ENCODE peak calls at places on chromosome 11, in eight cellular contexts. One of them, this sample, is unnamed.

GRCh38 chr11:62856333-62856910 is 17.0 kb upstream of the WDR74 start:
- DNase-seq in mucosa of descending colon: no peak
- DNase-seq in astrocyte of the spinal cord: peak; percentile 28
- DNase-seq in H7: no peak
- DNase-seq in HCT116: no peak
- DNase-seq in K562: no peak
- DNase-seq in GM23338: no peak
- DNase-seq in cardiac fibroblast: no peak
- DNase-seq in this sample: no peak

GRCh38 chr11:126082251-126083109 is 19.8 kb upstream of the CDON start:
- DNase-seq in HCT116: no peak
- DNase-seq in cardiac fibroblast: no peak
- DNase-seq in GM23338: peak; percentile 67
- DNase-seq in H7: peak; percentile 83
- DNase-seq in astrocyte of the spinal cord: no peak
- DNase-seq in K562: no peak
- DNase-seq in mucosa of descending colon: no peak
- DNase-seq in this sample: peak; percentile 77

GRCh38 chr11:119433369-119433749 is 10.4 kb upstream of the THY1 start:
- DNase-seq in GM23338: no peak
- DNase-seq in HCT116: no peak
- DNase-seq in astrocyte of the spinal cord: no peak
- DNase-seq in K562: no peak
- DNase-seq in cardiac fibroblast: peak; percentile 36
- DNase-seq in mucosa of descending colon: no peak
- DNase-seq in H7: no peak
- DNase-seq in this sample: no peak

GRCh38 chr11:75815345-75815983 is 454 bp downstream of the UVRAG start:
- DNase-seq in H7: peak; percentile 79
- DNase-seq in astrocyte of the spinal cord: peak; percentile 52
- DNase-seq in mucosa of descending colon: peak; percentile 74
- DNase-seq in GM23338: peak; percentile 78
- DNase-seq in K562: no peak
- DNase-seq in HCT116: no peak
- DNase-seq in cardiac fibroblast: no peak
- DNase-seq in this sample: peak; percentile 83

GRCh38 chr11:35917676-35918075 is 26.2 kb upstream of the LDLRAD3 start:
- DNase-seq in cardiac fibroblast: no peak
- DNase-seq in GM23338: no peak
- DNase-seq in mucosa of descending colon: no peak
- DNase-seq in H7: no peak
- DNase-seq in HCT116: no peak
- DNase-seq in astrocyte of the spinal cord: no peak
- DNase-seq in K562: no peak
- DNase-seq in this sample: peak; percentile 20

GRCh38 chr11:32838505-32839274 is 9.0 kb downstream of the PRRG4 start:
- DNase-seq in cardiac fibroblast: no peak
- DNase-seq in mucosa of descending colon: no peak
- DNase-seq in GM23338: no peak
- DNase-seq in H7: no peak
- DNase-seq in K562: no peak
- DNase-seq in astrocyte of the spinal cord: no peak
- DNase-seq in HCT116: no peak
- DNase-seq in this sample: no peak

GRCh38 chr11:27754035-27755017 is 54.1 kb upstream of the BDNF start:
- DNase-seq in mucosa of descending colon: no peak
- DNase-seq in GM23338: no peak
- DNase-seq in K562: no peak
- DNase-seq in cardiac fibroblast: no peak
- DNase-seq in astrocyte of the spinal cord: peak; percentile 93
- DNase-seq in H7: no peak
- DNase-seq in HCT116: no peak
- DNase-seq in this sample: no peak

GRCh38 chr11:74070713-74071506 is 62.0 kb upstream of the UCP3 start:
- DNase-seq in K562: peak; percentile 31
- DNase-seq in H7: no peak
- DNase-seq in astrocyte of the spinal cord: peak; percentile 31
- DNase-seq in GM23338: no peak
- DNase-seq in mucosa of descending colon: no peak
- DNase-seq in cardiac fibroblast: no peak
- DNase-seq in HCT116: no peak
- DNase-seq in this sample: no peak

GRCh38 chr11:76788661-76789442 is 5.7 kb downstream of the TSKU start:
- DNase-seq in cardiac fibroblast: no peak
- DNase-seq in H7: peak; percentile 52
- DNase-seq in mucosa of descending colon: peak; percentile 84
- DNase-seq in astrocyte of the spinal cord: no peak
- DNase-seq in K562: no peak
- DNase-seq in GM23338: no peak
- DNase-seq in HCT116: peak; percentile 85
- DNase-seq in this sample: peak; percentile 77

GRCh38 chr11:104451193-104451592 is 287.2 kb upstream of the PDGFD start:
- DNase-seq in mucosa of descending colon: no peak
- DNase-seq in astrocyte of the spinal cord: no peak
- DNase-seq in K562: no peak
- DNase-seq in HCT116: no peak
- DNase-seq in GM23338: peak; percentile 14
- DNase-seq in H7: no peak
- DNase-seq in cardiac fibroblast: peak; percentile 30
- DNase-seq in this sample: no peak

GRCh38 chr11:68575025-68575665 is 109.2 kb upstream of the GAL start:
- DNase-seq in H7: no peak
- DNase-seq in astrocyte of the spinal cord: no peak
- DNase-seq in HCT116: no peak
- DNase-seq in K562: no peak
- DNase-seq in mucosa of descending colon: no peak
- DNase-seq in cardiac fibroblast: peak; percentile 10
- DNase-seq in GM23338: no peak
- DNase-seq in this sample: no peak

GRCh38 chr11:78112588-78113275 is 26.7 kb downstream of the ALG8 start:
- DNase-seq in HCT116: no peak
- DNase-seq in astrocyte of the spinal cord: no peak
- DNase-seq in GM23338: no peak
- DNase-seq in mucosa of descending colon: no peak
- DNase-seq in cardiac fibroblast: no peak
- DNase-seq in H7: no peak
- DNase-seq in K562: no peak
- DNase-seq in this sample: no peak

GRCh38 chr11:72778535-72779494 is 15.0 kb downstream of the STARD10 start:
- DNase-seq in GM23338: no peak
- DNase-seq in H7: no peak
- DNase-seq in astrocyte of the spinal cord: no peak
- DNase-seq in mucosa of descending colon: peak; percentile 68
- DNase-seq in HCT116: no peak
- DNase-seq in cardiac fibroblast: no peak
- DNase-seq in K562: no peak
- DNase-seq in this sample: peak; percentile 53

GRCh38 chr11:72781063-72781312 is 12.9 kb downstream of the STARD10 start:
- DNase-seq in HCT116: no peak
- DNase-seq in H7: no peak
- DNase-seq in K562: no peak
- DNase-seq in cardiac fibroblast: no peak
- DNase-seq in GM23338: peak; percentile 53
- DNase-seq in mucosa of descending colon: no peak
- DNase-seq in astrocyte of the spinal cord: no peak
- DNase-seq in this sample: peak; percentile 74

GRCh38 chr11:72781313-72782080 is 12.3 kb downstream of the STARD10 start:
- DNase-seq in HCT116: no peak
- DNase-seq in cardiac fibroblast: no peak
- DNase-seq in astrocyte of the spinal cord: no peak
- DNase-seq in GM23338: peak; percentile 66
- DNase-seq in H7: peak; percentile 97
- DNase-seq in mucosa of descending colon: peak; percentile 78
- DNase-seq in K562: peak; percentile 86
- DNase-seq in this sample: peak; percentile 82

GRCh38 chr11:72779495-72780128 is 14.2 kb downstream of the STARD10 start:
- DNase-seq in GM23338: no peak
- DNase-seq in cardiac fibroblast: no peak
- DNase-seq in astrocyte of the spinal cord: no peak
- DNase-seq in HCT116: no peak
- DNase-seq in mucosa of descending colon: peak; percentile 33
- DNase-seq in K562: no peak
- DNase-seq in H7: no peak
- DNase-seq in this sample: no peak

GRCh38 chr11:72780291-72781062 is 13.4 kb downstream of the STARD10 start:
- DNase-seq in astrocyte of the spinal cord: no peak
- DNase-seq in cardiac fibroblast: no peak
- DNase-seq in K562: no peak
- DNase-seq in mucosa of descending colon: peak; percentile 49
- DNase-seq in HCT116: no peak
- DNase-seq in H7: peak; percentile 72
- DNase-seq in GM23338: no peak
- DNase-seq in this sample: peak; percentile 51
- H3K4me3 ChIP-seq in astrocyte of the spinal cord: peak overlapping the region; percentile 37
- H3K4me3 ChIP-seq in cardiac fibroblast: peak overlapping the region; percentile 43
- H3K4me3 ChIP-seq in K562: peak overlapping the region; percentile 43
- H3K4me3 ChIP-seq in mucosa of descending colon: peak overlapping the region; percentile 72
- H3K4me3 ChIP-seq in HCT116: peak overlapping the region; percentile 79
- H3K4me3 ChIP-seq in H7: peak overlapping the region; percentile 57
- H3K4me3 ChIP-seq in GM23338: peak overlapping the region; percentile 79
- H3K4me3 ChIP-seq in this sample: peak overlapping the region; percentile 69

GRCh38 chr11:19788435-19788834 is 75.8 kb downstream of the NAV2 start:
- DNase-seq in K562: no peak
- DNase-seq in mucosa of descending colon: no peak
- DNase-seq in cardiac fibroblast: no peak
- DNase-seq in astrocyte of the spinal cord: no peak
- DNase-seq in HCT116: no peak
- DNase-seq in H7: no peak
- DNase-seq in GM23338: no peak
- DNase-seq in this sample: peak; percentile 26

GRCh38 chr11:19789840-19790710 is 77.4 kb downstream of the NAV2 start:
- DNase-seq in K562: no peak
- DNase-seq in GM23338: no peak
- DNase-seq in cardiac fibroblast: peak; percentile 89
- DNase-seq in HCT116: no peak
- DNase-seq in H7: no peak
- DNase-seq in astrocyte of the spinal cord: peak; percentile 59
- DNase-seq in mucosa of descending colon: peak; percentile 59
- DNase-seq in this sample: no peak

GRCh38 chr11:19790831-19791552 is 78.4 kb downstream of the NAV2 start:
- DNase-seq in GM23338: peak; percentile 93
- DNase-seq in HCT116: no peak
- DNase-seq in H7: peak; percentile 70
- DNase-seq in K562: no peak
- DNase-seq in mucosa of descending colon: peak; percentile 85
- DNase-seq in cardiac fibroblast: no peak
- DNase-seq in astrocyte of the spinal cord: no peak
- DNase-seq in this sample: peak; percentile 85

GRCh38 chr11:19786644-19787043 is 74.0 kb downstream of the NAV2 start:
- DNase-seq in HCT116: no peak
- DNase-seq in cardiac fibroblast: no peak
- DNase-seq in astrocyte of the spinal cord: no peak
- DNase-seq in GM23338: no peak
- DNase-seq in H7: no peak
- DNase-seq in mucosa of descending colon: peak; percentile 43
- DNase-seq in K562: no peak
- DNase-seq in this sample: no peak

GRCh38 chr11:19789245-19789644 is 76.6 kb downstream of the NAV2 start:
- DNase-seq in mucosa of descending colon: no peak
- DNase-seq in GM23338: no peak
- DNase-seq in K562: no peak
- DNase-seq in cardiac fibroblast: no peak
- DNase-seq in HCT116: no peak
- DNase-seq in astrocyte of the spinal cord: no peak
- DNase-seq in H7: no peak
- DNase-seq in this sample: no peak
- H3K4me3 ChIP-seq in mucosa of descending colon: no peak overlapping the region
- H3K4me3 ChIP-seq in GM23338: no peak overlapping the region
- H3K4me3 ChIP-seq in K562: no peak overlapping the region
- H3K4me3 ChIP-seq in cardiac fibroblast: no peak overlapping the region
- H3K4me3 ChIP-seq in HCT116: no peak overlapping the region
- H3K4me3 ChIP-seq in astrocyte of the spinal cord: no peak overlapping the region
- H3K4me3 ChIP-seq in H7: no peak overlapping the region
- H3K4me3 ChIP-seq in this sample: no peak overlapping the region

GRCh38 chr11:20668844-20669832 is at the start of gene NELL1:
- DNase-seq in K562: no peak
- DNase-seq in H7: peak; percentile 84
- DNase-seq in astrocyte of the spinal cord: no peak
- DNase-seq in GM23338: peak; percentile 68
- DNase-seq in cardiac fibroblast: no peak
- DNase-seq in HCT116: no peak
- DNase-seq in mucosa of descending colon: no peak
- DNase-seq in this sample: peak; percentile 81
- H3K4me3 ChIP-seq in K562: no peak within 1 kb of the TSS
- H3K4me3 ChIP-seq in H7: peak within 1 kb of the TSS; percentile 60
- H3K4me3 ChIP-seq in astrocyte of the spinal cord: no peak within 1 kb of the TSS
- H3K4me3 ChIP-seq in GM23338: peak within 1 kb of the TSS; percentile 77
- H3K4me3 ChIP-seq in cardiac fibroblast: peak within 1 kb of the TSS; percentile 3
- H3K4me3 ChIP-seq in HCT116: no peak within 1 kb of the TSS
- H3K4me3 ChIP-seq in mucosa of descending colon: no peak within 1 kb of the TSS
- H3K4me3 ChIP-seq in this sample: peak within 1 kb of the TSS; percentile 78

GRCh38 chr11:114367244-114367957 is 32.9 kb downstream of the C11orf71 start:
- DNase-seq in HCT116: no peak
- DNase-seq in astrocyte of the spinal cord: no peak
- DNase-seq in cardiac fibroblast: no peak
- DNase-seq in H7: no peak
- DNase-seq in K562: no peak
- DNase-seq in mucosa of descending colon: no peak
- DNase-seq in GM23338: no peak
- DNase-seq in this sample: no peak

GRCh38 chr11:114362958-114363357 is 37.4 kb downstream of the C11orf71 start:
- DNase-seq in mucosa of descending colon: no peak
- DNase-seq in cardiac fibroblast: no peak
- DNase-seq in H7: peak; percentile 36
- DNase-seq in K562: no peak
- DNase-seq in HCT116: no peak
- DNase-seq in GM23338: peak; percentile 26
- DNase-seq in astrocyte of the spinal cord: no peak
- DNase-seq in this sample: no peak

GRCh38 chr11:114368918-114369680 is 31.2 kb downstream of the C11orf71 start:
- DNase-seq in GM23338: no peak
- DNase-seq in astrocyte of the spinal cord: no peak
- DNase-seq in H7: no peak
- DNase-seq in K562: no peak
- DNase-seq in HCT116: no peak
- DNase-seq in cardiac fibroblast: no peak
- DNase-seq in mucosa of descending colon: no peak
- DNase-seq in this sample: no peak

DNA sequence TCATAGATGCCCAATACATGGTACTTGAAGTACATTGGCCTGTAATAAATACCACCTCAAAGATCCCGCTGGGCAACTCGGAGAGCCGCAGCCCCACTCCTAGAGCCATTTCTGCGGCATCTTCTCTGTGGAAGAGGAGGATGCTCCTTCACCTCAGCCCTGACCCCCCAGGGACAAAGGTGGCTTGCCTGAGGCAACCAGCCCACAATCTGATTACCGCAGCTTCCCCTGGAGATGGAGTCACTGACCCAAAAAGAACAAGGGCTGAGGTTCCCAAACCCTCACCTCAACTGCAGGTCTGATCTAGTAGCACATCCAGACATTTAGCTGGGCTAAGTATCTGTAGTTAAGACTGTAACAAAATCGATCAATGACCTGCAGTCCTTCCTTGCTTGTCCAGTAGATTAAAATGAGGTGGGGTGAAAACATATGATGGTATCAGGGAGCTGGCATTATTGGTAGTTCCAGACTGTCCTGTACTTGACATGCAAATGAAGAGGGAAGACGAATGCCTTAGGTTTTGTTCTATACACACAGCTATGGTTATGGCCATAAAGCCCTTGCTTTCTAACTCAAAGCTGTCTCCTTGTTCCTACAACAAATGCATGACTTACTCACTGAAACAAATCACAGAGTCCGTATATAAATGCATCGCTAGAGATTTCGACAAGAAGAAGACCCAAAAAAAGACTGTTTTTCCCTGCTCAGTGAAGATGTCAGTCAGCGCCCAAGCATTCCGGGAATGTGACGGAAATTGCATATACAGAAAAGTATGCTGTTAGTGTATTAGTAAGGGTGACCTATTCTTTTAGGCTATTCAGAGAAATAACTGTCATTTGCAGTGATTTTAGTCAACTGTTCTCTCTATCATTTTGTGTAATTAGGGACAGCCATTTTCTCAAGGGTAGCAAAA is 33.7 kb downstream of the C11orf71 start:
- DNase-seq in HCT116: no peak
- DNase-seq in astrocyte of the spinal cord: peak; percentile 76
- DNase-seq in GM23338: no peak
- DNase-seq in mucosa of descending colon: no peak
- DNase-seq in H7: no peak
- DNase-seq in cardiac fibroblast: peak; percentile 75
- DNase-seq in K562: no peak
- DNase-seq in this sample: no peak
- H3K4me3 ChIP-seq in HCT116: no peak overlapping the region
- H3K4me3 ChIP-seq in astrocyte of the spinal cord: no peak overlapping the region
- H3K4me3 ChIP-seq in GM23338: no peak overlapping the region
- H3K4me3 ChIP-seq in mucosa of descending colon: no peak overlapping the region
- H3K4me3 ChIP-seq in H7: no peak overlapping the region
- H3K4me3 ChIP-seq in cardiac fibroblast: no peak overlapping the region
- H3K4me3 ChIP-seq in K562: no peak overlapping the region
- H3K4me3 ChIP-seq in this sample: no peak overlapping the region

This sample was measured in endodermal cell.